ENCODE peak calls at places on chromosomes 16 and 17, in five cellular contexts. One of them, this sample, is unnamed.

GRCh38 chr17:2042355-2042929 is 620 bp downstream of the OVCA2 start:
- DNase-seq in C1 segment of cervical spinal cord: no peak
- DNase-seq in Calu3: no peak
- DNase-seq in stimulated activated CD4-positive, alpha-beta T cell treated with anti-CD3 and anti-CD28 coated beads, TNF-alpha, amount 100 ng/mL, for 4 hours: no peak
- DNase-seq in glomerular endothelial cell: no peak
- DNase-seq in this sample: no peak

GRCh38 chr17:40819528-40820125 is 2.8 kb downstream of the KRT10 start:
- DNase-seq in C1 segment of cervical spinal cord: no peak
- DNase-seq in Calu3: no peak
- DNase-seq in stimulated activated CD4-positive, alpha-beta T cell treated with anti-CD3 and anti-CD28 coated beads, TNF-alpha, amount 100 ng/mL, for 4 hours: no peak
- DNase-seq in glomerular endothelial cell: peak; percentile 14
- DNase-seq in this sample: peak; percentile 17

GRCh38 chr17:71726320-71726719 is 394.5 kb upstream of the SOX9 start:
- DNase-seq in C1 segment of cervical spinal cord: no peak
- DNase-seq in Calu3: no peak
- DNase-seq in stimulated activated CD4-positive, alpha-beta T cell treated with anti-CD3 and anti-CD28 coated beads, TNF-alpha, amount 100 ng/mL, for 4 hours: no peak
- DNase-seq in glomerular endothelial cell: no peak
- DNase-seq in this sample: no peak

GRCh38 chr17:75617218-75617617 is 16.0 kb upstream of the SMIM5 start:
- DNase-seq in C1 segment of cervical spinal cord: no peak
- DNase-seq in Calu3: peak; percentile 93
- DNase-seq in stimulated activated CD4-positive, alpha-beta T cell treated with anti-CD3 and anti-CD28 coated beads, TNF-alpha, amount 100 ng/mL, for 4 hours: no peak
- DNase-seq in glomerular endothelial cell: no peak
- DNase-seq in this sample: no peak

GRCh38 chr16:65066646-65067045 is 55.2 kb downstream of the CDH11 start:
- DNase-seq in C1 segment of cervical spinal cord: no peak
- DNase-seq in Calu3: no peak
- DNase-seq in stimulated activated CD4-positive, alpha-beta T cell treated with anti-CD3 and anti-CD28 coated beads, TNF-alpha, amount 100 ng/mL, for 4 hours: no peak
- DNase-seq in glomerular endothelial cell: no peak
- DNase-seq in this sample: no peak

GRCh38 chr17:27384721-27385120 is 71.5 kb upstream of the KSR1 start:
- DNase-seq in C1 segment of cervical spinal cord: no peak
- DNase-seq in Calu3: no peak
- DNase-seq in stimulated activated CD4-positive, alpha-beta T cell treated with anti-CD3 and anti-CD28 coated beads, TNF-alpha, amount 100 ng/mL, for 4 hours: no peak
- DNase-seq in glomerular endothelial cell: no peak
- DNase-seq in this sample: no peak

GRCh38 chr17:51154176-51154575 is 817 bp downstream of the NME1 start:
- DNase-seq in C1 segment of cervical spinal cord: no peak
- DNase-seq in Calu3: no peak
- DNase-seq in stimulated activated CD4-positive, alpha-beta T cell treated with anti-CD3 and anti-CD28 coated beads, TNF-alpha, amount 100 ng/mL, for 4 hours: no peak
- DNase-seq in glomerular endothelial cell: no peak
- DNase-seq in this sample: no peak

GRCh38 chr17:13638855-13639458 is 37.2 kb upstream of the HS3ST3A1 start:
- DNase-seq in C1 segment of cervical spinal cord: no peak
- DNase-seq in Calu3: no peak
- DNase-seq in stimulated activated CD4-positive, alpha-beta T cell treated with anti-CD3 and anti-CD28 coated beads, TNF-alpha, amount 100 ng/mL, for 4 hours: no peak
- DNase-seq in glomerular endothelial cell: no peak
- DNase-seq in this sample: no peak

GRCh38 chr16:17578921-17579876 is 108.4 kb upstream of the XYLT1 start:
- DNase-seq in C1 segment of cervical spinal cord: no peak
- DNase-seq in Calu3: peak; percentile 82
- DNase-seq in stimulated activated CD4-positive, alpha-beta T cell treated with anti-CD3 and anti-CD28 coated beads, TNF-alpha, amount 100 ng/mL, for 4 hours: peak; percentile 27
- DNase-seq in glomerular endothelial cell: peak; percentile 10
- DNase-seq in this sample: peak; percentile 79

GRCh38 chr17:233473-233941 is 52.1 kb upstream of the DOC2B start:
- DNase-seq in C1 segment of cervical spinal cord: no peak
- DNase-seq in Calu3: no peak
- DNase-seq in stimulated activated CD4-positive, alpha-beta T cell treated with anti-CD3 and anti-CD28 coated beads, TNF-alpha, amount 100 ng/mL, for 4 hours: no peak
- DNase-seq in glomerular endothelial cell: no peak
- DNase-seq in this sample: no peak

GRCh38 chr16:57680842-57681241 is 12.7 kb downstream of the ADGRG3 start:
- DNase-seq in C1 segment of cervical spinal cord: no peak
- DNase-seq in Calu3: no peak
- DNase-seq in stimulated activated CD4-positive, alpha-beta T cell treated with anti-CD3 and anti-CD28 coated beads, TNF-alpha, amount 100 ng/mL, for 4 hours: no peak
- DNase-seq in glomerular endothelial cell: no peak
- DNase-seq in this sample: no peak

GRCh38 chr16:9364721-9365693 is 273.6 kb downstream of the HAPSTR1 start:
- DNase-seq in C1 segment of cervical spinal cord: peak; percentile 64
- DNase-seq in Calu3: no peak
- DNase-seq in stimulated activated CD4-positive, alpha-beta T cell treated with anti-CD3 and anti-CD28 coated beads, TNF-alpha, amount 100 ng/mL, for 4 hours: no peak
- DNase-seq in glomerular endothelial cell: no peak
- DNase-seq in this sample: peak; percentile 89

GRCh38 chr16:10895053-10895946 is 18.3 kb downstream of the CIITA start:
- DNase-seq in C1 segment of cervical spinal cord: no peak
- DNase-seq in Calu3: peak; percentile 15
- DNase-seq in stimulated activated CD4-positive, alpha-beta T cell treated with anti-CD3 and anti-CD28 coated beads, TNF-alpha, amount 100 ng/mL, for 4 hours: no peak
- DNase-seq in glomerular endothelial cell: no peak
- DNase-seq in this sample: no peak

GRCh38 chr16:56289862-56290261 is 98.6 kb downstream of the GNAO1 start:
- DNase-seq in C1 segment of cervical spinal cord: no peak
- DNase-seq in Calu3: no peak
- DNase-seq in stimulated activated CD4-positive, alpha-beta T cell treated with anti-CD3 and anti-CD28 coated beads, TNF-alpha, amount 100 ng/mL, for 4 hours: no peak
- DNase-seq in glomerular endothelial cell: no peak
- DNase-seq in this sample: no peak

GRCh38 chr17:39939588-39940419 is 12.3 kb downstream of the LRRC3C start:
- DNase-seq in C1 segment of cervical spinal cord: no peak
- DNase-seq in Calu3: peak; percentile 76
- DNase-seq in stimulated activated CD4-positive, alpha-beta T cell treated with anti-CD3 and anti-CD28 coated beads, TNF-alpha, amount 100 ng/mL, for 4 hours: no peak
- DNase-seq in glomerular endothelial cell: no peak
- DNase-seq in this sample: peak; percentile 35

GRCh38 chr17:50973557-50974494 is 107.7 kb upstream of the TOB1 start:
- DNase-seq in C1 segment of cervical spinal cord: no peak
- DNase-seq in Calu3: no peak
- DNase-seq in stimulated activated CD4-positive, alpha-beta T cell treated with anti-CD3 and anti-CD28 coated beads, TNF-alpha, amount 100 ng/mL, for 4 hours: no peak
- DNase-seq in glomerular endothelial cell: no peak
- DNase-seq in this sample: no peak

GRCh38 chr16:84806256-84806889 is 13.4 kb upstream of the CRISPLD2 start:
- DNase-seq in C1 segment of cervical spinal cord: no peak
- DNase-seq in Calu3: peak; percentile 76
- DNase-seq in stimulated activated CD4-positive, alpha-beta T cell treated with anti-CD3 and anti-CD28 coated beads, TNF-alpha, amount 100 ng/mL, for 4 hours: no peak
- DNase-seq in glomerular endothelial cell: peak; percentile 64
- DNase-seq in this sample: peak; percentile 19

GRCh38 chr16:49441366-49441780 is 67.8 kb downstream of the C16orf78 start:
- DNase-seq in C1 segment of cervical spinal cord: no peak
- DNase-seq in Calu3: no peak
- DNase-seq in stimulated activated CD4-positive, alpha-beta T cell treated with anti-CD3 and anti-CD28 coated beads, TNF-alpha, amount 100 ng/mL, for 4 hours: peak; percentile 31
- DNase-seq in glomerular endothelial cell: no peak
- DNase-seq in this sample: peak; percentile 4

GRCh38 chr16:1299868-1300203 is 9.6 kb upstream of the UBE2I start:
- DNase-seq in C1 segment of cervical spinal cord: no peak
- DNase-seq in Calu3: no peak
- DNase-seq in stimulated activated CD4-positive, alpha-beta T cell treated with anti-CD3 and anti-CD28 coated beads, TNF-alpha, amount 100 ng/mL, for 4 hours: no peak
- DNase-seq in glomerular endothelial cell: no peak
- DNase-seq in this sample: no peak

GRCh38 chr16:85616608-85617311 is 3.6 kb downstream of the GSE1 start:
- DNase-seq in C1 segment of cervical spinal cord: no peak
- DNase-seq in Calu3: no peak
- DNase-seq in stimulated activated CD4-positive, alpha-beta T cell treated with anti-CD3 and anti-CD28 coated beads, TNF-alpha, amount 100 ng/mL, for 4 hours: no peak
- DNase-seq in glomerular endothelial cell: no peak
- DNase-seq in this sample: no peak